ENCODE peak calls at places on chromosomes 13 and 19, in ten cellular contexts. One of them, this sample, is unnamed.

GRCh38 chr19:2500861-2501260 is 24.9 kb downstream of the GADD45B start:
- ATAC-seq in lung: no peak
- ATAC-seq in gastroesophageal sphincter: peak
- ATAC-seq in activated naive CD8-positive, alpha-beta T cell treated with anti-CD3 and anti-CD28 coated beads, Interleukin-2, amount 10 ng/mL, durations not matched to agents 7 days and 5 days: no peak
- ATAC-seq in aorta: peak
- ATAC-seq in left cardiac atrium: peak
- ATAC-seq in activated naive CD4-positive, alpha-beta T cell treated with anti-CD3 and anti-CD28 coated beads, Interleukin-2, amount 50 U/mL, for 72 hours: no peak
- ATAC-seq in K562: no peak
- ATAC-seq in activated T-cell treated with anti-CD3 and anti-CD28 coated beads, Interleukin-2, amount 50 U/mL, for 72 hours: no peak
- ATAC-seq in naive thymus-derived CD8-positive, alpha-beta T cell: no peak
- ATAC-seq in this sample: no peak

GRCh38 chr13:23600100-23600499 is 29.9 kb downstream of the TNFRSF19 start:
- ATAC-seq in left cardiac atrium: no peak
- ATAC-seq in naive thymus-derived CD8-positive, alpha-beta T cell: no peak
- ATAC-seq in gastroesophageal sphincter: no peak
- ATAC-seq in activated naive CD8-positive, alpha-beta T cell treated with anti-CD3 and anti-CD28 coated beads, Interleukin-2, amount 10 ng/mL, durations not matched to agents 7 days and 5 days: no peak
- ATAC-seq in lung: no peak
- ATAC-seq in K562: no peak
- ATAC-seq in aorta: no peak
- ATAC-seq in activated T-cell treated with anti-CD3 and anti-CD28 coated beads, Interleukin-2, amount 50 U/mL, for 72 hours: no peak
- ATAC-seq in activated naive CD4-positive, alpha-beta T cell treated with anti-CD3 and anti-CD28 coated beads, Interleukin-2, amount 50 U/mL, for 72 hours: no peak
- ATAC-seq in this sample: no peak

GRCh38 chr19:31280266-31281006 is 68.8 kb downstream of the TSHZ3 start:
- ATAC-seq in activated naive CD4-positive, alpha-beta T cell treated with anti-CD3 and anti-CD28 coated beads, Interleukin-2, amount 50 U/mL, for 72 hours: no peak
- ATAC-seq in activated naive CD8-positive, alpha-beta T cell treated with anti-CD3 and anti-CD28 coated beads, Interleukin-2, amount 10 ng/mL, durations not matched to agents 7 days and 5 days: no peak
- ATAC-seq in gastroesophageal sphincter: no peak
- ATAC-seq in left cardiac atrium: no peak
- ATAC-seq in K562: no peak
- ATAC-seq in aorta: no peak
- ATAC-seq in activated T-cell treated with anti-CD3 and anti-CD28 coated beads, Interleukin-2, amount 50 U/mL, for 72 hours: no peak
- ATAC-seq in lung: no peak
- ATAC-seq in naive thymus-derived CD8-positive, alpha-beta T cell: no peak
- ATAC-seq in this sample: no peak

GRCh38 chr19:35732540-35733179 is 9.6 kb downstream of the IGFLR1 start:
- ATAC-seq in K562: no peak
- ATAC-seq in activated T-cell treated with anti-CD3 and anti-CD28 coated beads, Interleukin-2, amount 50 U/mL, for 72 hours: no peak
- ATAC-seq in activated naive CD8-positive, alpha-beta T cell treated with anti-CD3 and anti-CD28 coated beads, Interleukin-2, amount 10 ng/mL, durations not matched to agents 7 days and 5 days: no peak
- ATAC-seq in left cardiac atrium: no peak
- ATAC-seq in activated naive CD4-positive, alpha-beta T cell treated with anti-CD3 and anti-CD28 coated beads, Interleukin-2, amount 50 U/mL, for 72 hours: no peak
- ATAC-seq in gastroesophageal sphincter: no peak
- ATAC-seq in aorta: no peak
- ATAC-seq in lung: no peak
- ATAC-seq in naive thymus-derived CD8-positive, alpha-beta T cell: no peak
- ATAC-seq in this sample: no peak

GRCh38 chr13:32206097-32206740 is 108.9 kb downstream of the ZAR1L start:
- ATAC-seq in lung: no peak
- ATAC-seq in left cardiac atrium: peak
- ATAC-seq in naive thymus-derived CD8-positive, alpha-beta T cell: no peak
- ATAC-seq in activated T-cell treated with anti-CD3 and anti-CD28 coated beads, Interleukin-2, amount 50 U/mL, for 72 hours: no peak
- ATAC-seq in aorta: no peak
- ATAC-seq in gastroesophageal sphincter: no peak
- ATAC-seq in activated naive CD8-positive, alpha-beta T cell treated with anti-CD3 and anti-CD28 coated beads, Interleukin-2, amount 10 ng/mL, durations not matched to agents 7 days and 5 days: no peak
- ATAC-seq in activated naive CD4-positive, alpha-beta T cell treated with anti-CD3 and anti-CD28 coated beads, Interleukin-2, amount 50 U/mL, for 72 hours: no peak
- ATAC-seq in K562: no peak
- ATAC-seq in this sample: no peak

GRCh38 chr19:50252111-50252886 is 48.9 kb downstream of the MYH14 start:
- ATAC-seq in aorta: no peak
- ATAC-seq in activated naive CD8-positive, alpha-beta T cell treated with anti-CD3 and anti-CD28 coated beads, Interleukin-2, amount 10 ng/mL, durations not matched to agents 7 days and 5 days: no peak
- ATAC-seq in naive thymus-derived CD8-positive, alpha-beta T cell: no peak
- ATAC-seq in K562: peak
- ATAC-seq in lung: no peak
- ATAC-seq in left cardiac atrium: no peak
- ATAC-seq in gastroesophageal sphincter: no peak
- ATAC-seq in activated naive CD4-positive, alpha-beta T cell treated with anti-CD3 and anti-CD28 coated beads, Interleukin-2, amount 50 U/mL, for 72 hours: no peak
- ATAC-seq in activated T-cell treated with anti-CD3 and anti-CD28 coated beads, Interleukin-2, amount 50 U/mL, for 72 hours: no peak
- ATAC-seq in this sample: peak

GRCh38 chr19:48419158-48419920 is 25.9 kb downstream of the GRIN2D start:
- ATAC-seq in gastroesophageal sphincter: peak
- ATAC-seq in naive thymus-derived CD8-positive, alpha-beta T cell: peak
- ATAC-seq in left cardiac atrium: peak
- ATAC-seq in activated T-cell treated with anti-CD3 and anti-CD28 coated beads, Interleukin-2, amount 50 U/mL, for 72 hours: peak
- ATAC-seq in activated naive CD8-positive, alpha-beta T cell treated with anti-CD3 and anti-CD28 coated beads, Interleukin-2, amount 10 ng/mL, durations not matched to agents 7 days and 5 days: peak
- ATAC-seq in activated naive CD4-positive, alpha-beta T cell treated with anti-CD3 and anti-CD28 coated beads, Interleukin-2, amount 50 U/mL, for 72 hours: peak
- ATAC-seq in aorta: no peak
- ATAC-seq in lung: no peak
- ATAC-seq in K562: peak
- ATAC-seq in this sample: peak

GRCh38 chr13:96020941-96021340 is 32.3 kb downstream of the UGGT2 start:
- ATAC-seq in left cardiac atrium: no peak
- ATAC-seq in activated naive CD8-positive, alpha-beta T cell treated with anti-CD3 and anti-CD28 coated beads, Interleukin-2, amount 10 ng/mL, durations not matched to agents 7 days and 5 days: no peak
- ATAC-seq in activated T-cell treated with anti-CD3 and anti-CD28 coated beads, Interleukin-2, amount 50 U/mL, for 72 hours: no peak
- ATAC-seq in naive thymus-derived CD8-positive, alpha-beta T cell: no peak
- ATAC-seq in aorta: no peak
- ATAC-seq in activated naive CD4-positive, alpha-beta T cell treated with anti-CD3 and anti-CD28 coated beads, Interleukin-2, amount 50 U/mL, for 72 hours: no peak
- ATAC-seq in gastroesophageal sphincter: no peak
- ATAC-seq in lung: no peak
- ATAC-seq in K562: no peak
- ATAC-seq in this sample: no peak

GRCh38 chr19:34994643-34995471 is 5.3 kb upstream of the GRAMD1A start:
- ATAC-seq in aorta: peak
- ATAC-seq in activated T-cell treated with anti-CD3 and anti-CD28 coated beads, Interleukin-2, amount 50 U/mL, for 72 hours: no peak
- ATAC-seq in naive thymus-derived CD8-positive, alpha-beta T cell: no peak
- ATAC-seq in activated naive CD4-positive, alpha-beta T cell treated with anti-CD3 and anti-CD28 coated beads, Interleukin-2, amount 50 U/mL, for 72 hours: no peak
- ATAC-seq in activated naive CD8-positive, alpha-beta T cell treated with anti-CD3 and anti-CD28 coated beads, Interleukin-2, amount 10 ng/mL, durations not matched to agents 7 days and 5 days: no peak
- ATAC-seq in lung: no peak
- ATAC-seq in gastroesophageal sphincter: no peak
- ATAC-seq in K562: no peak
- ATAC-seq in left cardiac atrium: peak
- ATAC-seq in this sample: no peak

GRCh38 chr19:40791349-40791748 is 7.6 kb upstream of the EGLN2 start:
- ATAC-seq in K562: no peak
- ATAC-seq in lung: peak
- ATAC-seq in left cardiac atrium: no peak
- ATAC-seq in aorta: peak
- ATAC-seq in activated naive CD4-positive, alpha-beta T cell treated with anti-CD3 and anti-CD28 coated beads, Interleukin-2, amount 50 U/mL, for 72 hours: no peak
- ATAC-seq in gastroesophageal sphincter: no peak
- ATAC-seq in activated naive CD8-positive, alpha-beta T cell treated with anti-CD3 and anti-CD28 coated beads, Interleukin-2, amount 10 ng/mL, durations not matched to agents 7 days and 5 days: no peak
- ATAC-seq in naive thymus-derived CD8-positive, alpha-beta T cell: no peak
- ATAC-seq in activated T-cell treated with anti-CD3 and anti-CD28 coated beads, Interleukin-2, amount 50 U/mL, for 72 hours: no peak
- ATAC-seq in this sample: no peak

GRCh38 chr19:1872807-1873523 is 9.6 kb upstream of the KLF16 start:
- ATAC-seq in lung: no peak
- ATAC-seq in naive thymus-derived CD8-positive, alpha-beta T cell: no peak
- ATAC-seq in gastroesophageal sphincter: no peak
- ATAC-seq in activated T-cell treated with anti-CD3 and anti-CD28 coated beads, Interleukin-2, amount 50 U/mL, for 72 hours: no peak
- ATAC-seq in left cardiac atrium: no peak
- ATAC-seq in activated naive CD4-positive, alpha-beta T cell treated with anti-CD3 and anti-CD28 coated beads, Interleukin-2, amount 50 U/mL, for 72 hours: no peak
- ATAC-seq in K562: peak
- ATAC-seq in aorta: no peak
- ATAC-seq in activated naive CD8-positive, alpha-beta T cell treated with anti-CD3 and anti-CD28 coated beads, Interleukin-2, amount 10 ng/mL, durations not matched to agents 7 days and 5 days: no peak
- ATAC-seq in this sample: no peak

GRCh38 chr19:33040994-33041827 is 23.5 kb downstream of the RHPN2 start:
- ATAC-seq in K562: no peak
- ATAC-seq in activated naive CD8-positive, alpha-beta T cell treated with anti-CD3 and anti-CD28 coated beads, Interleukin-2, amount 10 ng/mL, durations not matched to agents 7 days and 5 days: no peak
- ATAC-seq in activated T-cell treated with anti-CD3 and anti-CD28 coated beads, Interleukin-2, amount 50 U/mL, for 72 hours: no peak
- ATAC-seq in left cardiac atrium: no peak
- ATAC-seq in gastroesophageal sphincter: no peak
- ATAC-seq in naive thymus-derived CD8-positive, alpha-beta T cell: no peak
- ATAC-seq in lung: no peak
- ATAC-seq in activated naive CD4-positive, alpha-beta T cell treated with anti-CD3 and anti-CD28 coated beads, Interleukin-2, amount 50 U/mL, for 72 hours: no peak
- ATAC-seq in aorta: no peak
- ATAC-seq in this sample: no peak

GRCh38 chr19:52603558-52604207 is 33.6 kb downstream of the ZNF701 start:
- ATAC-seq in aorta: peak
- ATAC-seq in naive thymus-derived CD8-positive, alpha-beta T cell: no peak
- ATAC-seq in activated naive CD8-positive, alpha-beta T cell treated with anti-CD3 and anti-CD28 coated beads, Interleukin-2, amount 10 ng/mL, durations not matched to agents 7 days and 5 days: no peak
- ATAC-seq in activated T-cell treated with anti-CD3 and anti-CD28 coated beads, Interleukin-2, amount 50 U/mL, for 72 hours: no peak
- ATAC-seq in lung: no peak
- ATAC-seq in K562: no peak
- ATAC-seq in gastroesophageal sphincter: no peak
- ATAC-seq in activated naive CD4-positive, alpha-beta T cell treated with anti-CD3 and anti-CD28 coated beads, Interleukin-2, amount 50 U/mL, for 72 hours: no peak
- ATAC-seq in left cardiac atrium: no peak
- ATAC-seq in this sample: no peak

GRCh38 chr13:112819816-112820215 is 130.0 kb downstream of the ATP11A start:
- ATAC-seq in gastroesophageal sphincter: no peak
- ATAC-seq in naive thymus-derived CD8-positive, alpha-beta T cell: no peak
- ATAC-seq in left cardiac atrium: peak
- ATAC-seq in K562: no peak
- ATAC-seq in activated naive CD8-positive, alpha-beta T cell treated with anti-CD3 and anti-CD28 coated beads, Interleukin-2, amount 10 ng/mL, durations not matched to agents 7 days and 5 days: no peak
- ATAC-seq in aorta: no peak
- ATAC-seq in lung: no peak
- ATAC-seq in activated T-cell treated with anti-CD3 and anti-CD28 coated beads, Interleukin-2, amount 50 U/mL, for 72 hours: no peak
- ATAC-seq in activated naive CD4-positive, alpha-beta T cell treated with anti-CD3 and anti-CD28 coated beads, Interleukin-2, amount 50 U/mL, for 72 hours: no peak
- ATAC-seq in this sample: no peak

GRCh38 chr13:111947026-111947810 is 119.7 kb upstream of the SOX1 start:
- ATAC-seq in naive thymus-derived CD8-positive, alpha-beta T cell: no peak
- ATAC-seq in activated T-cell treated with anti-CD3 and anti-CD28 coated beads, Interleukin-2, amount 50 U/mL, for 72 hours: no peak
- ATAC-seq in lung: no peak
- ATAC-seq in activated naive CD4-positive, alpha-beta T cell treated with anti-CD3 and anti-CD28 coated beads, Interleukin-2, amount 50 U/mL, for 72 hours: no peak
- ATAC-seq in activated naive CD8-positive, alpha-beta T cell treated with anti-CD3 and anti-CD28 coated beads, Interleukin-2, amount 10 ng/mL, durations not matched to agents 7 days and 5 days: no peak
- ATAC-seq in K562: no peak
- ATAC-seq in left cardiac atrium: no peak
- ATAC-seq in aorta: no peak
- ATAC-seq in gastroesophageal sphincter: no peak
- ATAC-seq in this sample: no peak

GRCh38 chr19:824885-825284 is 2.8 kb upstream of the AZU1 start:
- ATAC-seq in naive thymus-derived CD8-positive, alpha-beta T cell: no peak
- ATAC-seq in lung: no peak
- ATAC-seq in aorta: no peak
- ATAC-seq in K562: no peak
- ATAC-seq in activated naive CD4-positive, alpha-beta T cell treated with anti-CD3 and anti-CD28 coated beads, Interleukin-2, amount 50 U/mL, for 72 hours: no peak
- ATAC-seq in activated T-cell treated with anti-CD3 and anti-CD28 coated beads, Interleukin-2, amount 50 U/mL, for 72 hours: peak
- ATAC-seq in activated naive CD8-positive, alpha-beta T cell treated with anti-CD3 and anti-CD28 coated beads, Interleukin-2, amount 10 ng/mL, durations not matched to agents 7 days and 5 days: no peak
- ATAC-seq in gastroesophageal sphincter: no peak
- ATAC-seq in left cardiac atrium: peak
- ATAC-seq in this sample: no peak

GRCh38 chr19:45774765-45775164 is 5.7 kb upstream of the SIX5 start:
- ATAC-seq in K562: no peak
- ATAC-seq in gastroesophageal sphincter: no peak
- ATAC-seq in aorta: no peak
- ATAC-seq in activated naive CD4-positive, alpha-beta T cell treated with anti-CD3 and anti-CD28 coated beads, Interleukin-2, amount 50 U/mL, for 72 hours: no peak
- ATAC-seq in lung: no peak
- ATAC-seq in naive thymus-derived CD8-positive, alpha-beta T cell: no peak
- ATAC-seq in activated T-cell treated with anti-CD3 and anti-CD28 coated beads, Interleukin-2, amount 50 U/mL, for 72 hours: no peak
- ATAC-seq in left cardiac atrium: no peak
- ATAC-seq in activated naive CD8-positive, alpha-beta T cell treated with anti-CD3 and anti-CD28 coated beads, Interleukin-2, amount 10 ng/mL, durations not matched to agents 7 days and 5 days: no peak
- ATAC-seq in this sample: no peak

GRCh38 chr13:91313581-91313980 is 33.9 kb upstream of the MIR17HG start:
- ATAC-seq in gastroesophageal sphincter: no peak
- ATAC-seq in aorta: no peak
- ATAC-seq in lung: no peak
- ATAC-seq in activated naive CD8-positive, alpha-beta T cell treated with anti-CD3 and anti-CD28 coated beads, Interleukin-2, amount 10 ng/mL, durations not matched to agents 7 days and 5 days: no peak
- ATAC-seq in left cardiac atrium: no peak
- ATAC-seq in K562: no peak
- ATAC-seq in activated naive CD4-positive, alpha-beta T cell treated with anti-CD3 and anti-CD28 coated beads, Interleukin-2, amount 50 U/mL, for 72 hours: no peak
- ATAC-seq in activated T-cell treated with anti-CD3 and anti-CD28 coated beads, Interleukin-2, amount 50 U/mL, for 72 hours: no peak
- ATAC-seq in naive thymus-derived CD8-positive, alpha-beta T cell: no peak
- ATAC-seq in this sample: no peak

GRCh38 chr13:89695343-89696257 is 1651.9 kb upstream of the MIR17HG start:
- ATAC-seq in K562: no peak
- ATAC-seq in activated naive CD8-positive, alpha-beta T cell treated with anti-CD3 and anti-CD28 coated beads, Interleukin-2, amount 10 ng/mL, durations not matched to agents 7 days and 5 days: no peak
- ATAC-seq in aorta: no peak
- ATAC-seq in gastroesophageal sphincter: no peak
- ATAC-seq in left cardiac atrium: no peak
- ATAC-seq in activated T-cell treated with anti-CD3 and anti-CD28 coated beads, Interleukin-2, amount 50 U/mL, for 72 hours: no peak
- ATAC-seq in activated naive CD4-positive, alpha-beta T cell treated with anti-CD3 and anti-CD28 coated beads, Interleukin-2, amount 50 U/mL, for 72 hours: no peak
- ATAC-seq in naive thymus-derived CD8-positive, alpha-beta T cell: no peak
- ATAC-seq in lung: no peak
- ATAC-seq in this sample: no peak

GRCh38 chr13:75769141-75769905 is 133.2 kb downstream of the LMO7 start:
- ATAC-seq in naive thymus-derived CD8-positive, alpha-beta T cell: no peak
- ATAC-seq in activated T-cell treated with anti-CD3 and anti-CD28 coated beads, Interleukin-2, amount 50 U/mL, for 72 hours: no peak
- ATAC-seq in left cardiac atrium: no peak
- ATAC-seq in aorta: no peak
- ATAC-seq in K562: no peak
- ATAC-seq in activated naive CD4-positive, alpha-beta T cell treated with anti-CD3 and anti-CD28 coated beads, Interleukin-2, amount 50 U/mL, for 72 hours: no peak
- ATAC-seq in lung: no peak
- ATAC-seq in gastroesophageal sphincter: no peak
- ATAC-seq in activated naive CD8-positive, alpha-beta T cell treated with anti-CD3 and anti-CD28 coated beads, Interleukin-2, amount 10 ng/mL, durations not matched to agents 7 days and 5 days: no peak
- ATAC-seq in this sample: no peak